ENCODE peak calls at places on chromosomes 7 and 10, in nine cellular contexts. One of them, this sample, is unnamed.

GRCh38 chr7:2204446-2204845 is 28.3 kb downstream of the MAD1L1 start:
- DNase-seq in heart left ventricle: no peak
- DNase-seq in CD8-positive, alpha-beta memory T cell: no peak
- DNase-seq in left ventricle myocardium inferior: no peak
- DNase-seq in SJSA1: no peak
- DNase-seq in kidney epithelial cell: no peak
- DNase-seq in mesendoderm: no peak
- DNase-seq in H7: no peak
- DNase-seq in upper lobe of right lung: peak; percentile 38
- DNase-seq in this sample: no peak

GRCh38 chr10:91022924-91023707 is 102.2 kb upstream of the ANKRD1 start:
- DNase-seq in heart left ventricle: no peak
- DNase-seq in CD8-positive, alpha-beta memory T cell: no peak
- DNase-seq in left ventricle myocardium inferior: no peak
- DNase-seq in SJSA1: no peak
- DNase-seq in kidney epithelial cell: no peak
- DNase-seq in mesendoderm: no peak
- DNase-seq in H7: no peak
- DNase-seq in upper lobe of right lung: no peak
- DNase-seq in this sample: peak; percentile 49

GRCh38 chr10:132466520-132467463 is 69.8 kb downstream of the PWWP2B start:
- DNase-seq in heart left ventricle: no peak
- DNase-seq in CD8-positive, alpha-beta memory T cell: no peak
- DNase-seq in left ventricle myocardium inferior: peak; percentile 20
- DNase-seq in SJSA1: no peak
- DNase-seq in kidney epithelial cell: no peak
- DNase-seq in mesendoderm: no peak
- DNase-seq in H7: no peak
- DNase-seq in upper lobe of right lung: no peak
- DNase-seq in this sample: peak; percentile 61

GRCh38 chr7:73342645-73343044 is 14.7 kb downstream of the FKBP6 start:
- DNase-seq in heart left ventricle: no peak
- DNase-seq in CD8-positive, alpha-beta memory T cell: no peak
- DNase-seq in left ventricle myocardium inferior: no peak
- DNase-seq in SJSA1: peak; percentile 36
- DNase-seq in kidney epithelial cell: no peak
- DNase-seq in mesendoderm: peak; percentile 93
- DNase-seq in H7: peak; percentile 81
- DNase-seq in upper lobe of right lung: no peak
- DNase-seq in this sample: peak; percentile 55

GRCh38 chr7:2104716-2105115 is 128.0 kb downstream of the MAD1L1 start:
- DNase-seq in heart left ventricle: no peak
- DNase-seq in CD8-positive, alpha-beta memory T cell: no peak
- DNase-seq in left ventricle myocardium inferior: no peak
- DNase-seq in SJSA1: no peak
- DNase-seq in kidney epithelial cell: no peak
- DNase-seq in mesendoderm: no peak
- DNase-seq in H7: no peak
- DNase-seq in upper lobe of right lung: no peak
- DNase-seq in this sample: no peak

GRCh38 chr10:88270061-88270808 is 312.9 kb downstream of the RNLS start:
- DNase-seq in heart left ventricle: no peak
- DNase-seq in CD8-positive, alpha-beta memory T cell: no peak
- DNase-seq in left ventricle myocardium inferior: no peak
- DNase-seq in SJSA1: no peak
- DNase-seq in kidney epithelial cell: no peak
- DNase-seq in mesendoderm: no peak
- DNase-seq in H7: no peak
- DNase-seq in upper lobe of right lung: no peak
- DNase-seq in this sample: no peak

GRCh38 chr10:61000769-61001730 is 57.1 kb upstream of the RHOBTB1 start:
- DNase-seq in heart left ventricle: no peak
- DNase-seq in CD8-positive, alpha-beta memory T cell: no peak
- DNase-seq in left ventricle myocardium inferior: no peak
- DNase-seq in SJSA1: no peak
- DNase-seq in kidney epithelial cell: no peak
- DNase-seq in mesendoderm: peak; percentile 70
- DNase-seq in H7: peak; percentile 92
- DNase-seq in upper lobe of right lung: peak; percentile 65
- DNase-seq in this sample: peak; percentile 50

GRCh38 chr7:102306916-102307677 is 20.4 kb downstream of the SH2B2 start:
- DNase-seq in heart left ventricle: peak; percentile 50
- DNase-seq in CD8-positive, alpha-beta memory T cell: peak; percentile 36
- DNase-seq in left ventricle myocardium inferior: peak; percentile 51
- DNase-seq in SJSA1: peak; percentile 100
- DNase-seq in kidney epithelial cell: peak; percentile 69
- DNase-seq in mesendoderm: peak; percentile 61
- DNase-seq in H7: peak; percentile 85
- DNase-seq in upper lobe of right lung: peak; percentile 83
- DNase-seq in this sample: peak; percentile 81

GRCh38 chr10:124388476-124388822 is 30.3 kb downstream of the OAT start:
- DNase-seq in heart left ventricle: no peak
- DNase-seq in CD8-positive, alpha-beta memory T cell: no peak
- DNase-seq in left ventricle myocardium inferior: no peak
- DNase-seq in SJSA1: no peak
- DNase-seq in kidney epithelial cell: no peak
- DNase-seq in mesendoderm: no peak
- DNase-seq in H7: no peak
- DNase-seq in upper lobe of right lung: no peak
- DNase-seq in this sample: no peak

GRCh38 chr7:90857595-90857994 is 261.5 kb downstream of the CDK14 start:
- DNase-seq in heart left ventricle: no peak
- DNase-seq in CD8-positive, alpha-beta memory T cell: no peak
- DNase-seq in left ventricle myocardium inferior: no peak
- DNase-seq in SJSA1: no peak
- DNase-seq in kidney epithelial cell: no peak
- DNase-seq in mesendoderm: peak; percentile 86
- DNase-seq in H7: no peak
- DNase-seq in upper lobe of right lung: no peak
- DNase-seq in this sample: peak; percentile 56

GRCh38 chr10:122796796-122797195 is 48.9 kb downstream of the CUZD1 start:
- DNase-seq in heart left ventricle: no peak
- DNase-seq in CD8-positive, alpha-beta memory T cell: no peak
- DNase-seq in left ventricle myocardium inferior: no peak
- DNase-seq in SJSA1: no peak
- DNase-seq in kidney epithelial cell: no peak
- DNase-seq in mesendoderm: peak; percentile 67
- DNase-seq in H7: peak; percentile 63
- DNase-seq in upper lobe of right lung: no peak
- DNase-seq in this sample: no peak

GRCh38 chr7:142478479-142479220 is 220.8 kb upstream of the PRSS58 start:
- DNase-seq in heart left ventricle: no peak
- DNase-seq in CD8-positive, alpha-beta memory T cell: no peak
- DNase-seq in left ventricle myocardium inferior: no peak
- DNase-seq in SJSA1: peak; percentile 22
- DNase-seq in kidney epithelial cell: no peak
- DNase-seq in mesendoderm: peak; percentile 70
- DNase-seq in H7: peak; percentile 47
- DNase-seq in upper lobe of right lung: no peak
- DNase-seq in this sample: no peak

GRCh38 chr7:70694357-70694908 is 437.5 kb upstream of the GALNT17 start:
- DNase-seq in heart left ventricle: peak; percentile 49
- DNase-seq in CD8-positive, alpha-beta memory T cell: peak; percentile 37
- DNase-seq in left ventricle myocardium inferior: peak; percentile 42
- DNase-seq in SJSA1: no peak
- DNase-seq in kidney epithelial cell: no peak
- DNase-seq in mesendoderm: peak; percentile 67
- DNase-seq in H7: peak; percentile 82
- DNase-seq in upper lobe of right lung: peak; percentile 74
- DNase-seq in this sample: peak; percentile 28

GRCh38 chr7:18402488-18403183 is 92.9 kb upstream of the HDAC9 start:
- DNase-seq in heart left ventricle: no peak
- DNase-seq in CD8-positive, alpha-beta memory T cell: no peak
- DNase-seq in left ventricle myocardium inferior: no peak
- DNase-seq in SJSA1: peak; percentile 79
- DNase-seq in kidney epithelial cell: no peak
- DNase-seq in mesendoderm: no peak
- DNase-seq in H7: no peak
- DNase-seq in upper lobe of right lung: no peak
- DNase-seq in this sample: no peak

DNA sequence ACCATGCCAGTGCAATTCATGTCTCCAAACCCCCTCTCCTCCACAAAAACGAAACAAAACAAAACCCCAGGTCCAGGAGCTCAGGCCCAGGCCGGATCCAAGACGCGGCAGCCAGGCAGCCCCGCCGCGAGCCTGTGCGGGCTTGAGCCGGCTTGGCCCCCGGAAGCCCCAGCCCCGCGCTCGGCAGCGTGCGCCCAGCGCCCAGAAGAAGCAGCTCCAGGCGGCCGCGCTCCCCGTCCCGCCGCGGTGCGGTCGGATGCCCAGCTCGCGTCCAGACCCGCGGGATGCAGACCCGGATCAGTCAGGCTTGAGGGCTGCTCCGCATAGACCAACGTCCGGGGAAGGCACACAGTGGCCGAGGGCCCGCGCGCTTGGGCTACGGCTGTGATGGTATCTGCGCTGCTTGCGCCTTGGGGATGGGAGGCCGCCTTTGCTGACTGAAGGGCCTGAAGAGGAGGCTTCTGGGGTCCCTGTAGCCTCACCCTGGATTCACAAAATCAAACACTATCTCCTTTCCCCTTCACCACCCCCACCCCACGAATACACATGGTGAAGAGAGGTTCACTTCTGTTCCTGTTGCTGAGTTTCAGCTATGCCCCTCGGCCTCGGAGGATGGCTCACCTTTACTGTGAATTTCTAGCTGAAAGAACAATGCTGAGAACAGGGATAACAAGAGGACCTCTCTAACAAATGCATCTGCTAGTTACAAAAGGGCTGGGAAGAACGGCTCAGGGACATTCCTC is 79.9 kb upstream of the EN2 start:
- DNase-seq in heart left ventricle: no peak
- DNase-seq in CD8-positive, alpha-beta memory T cell: no peak
- DNase-seq in left ventricle myocardium inferior: no peak
- DNase-seq in SJSA1: no peak
- DNase-seq in kidney epithelial cell: no peak
- DNase-seq in mesendoderm: peak; percentile 40
- DNase-seq in H7: peak; percentile 84
- DNase-seq in upper lobe of right lung: no peak
- DNase-seq in this sample: no peak
- H3K4me3 ChIP-seq in heart left ventricle: no peak overlapping the region
- H3K4me3 ChIP-seq in CD8-positive, alpha-beta memory T cell: no peak overlapping the region
- H3K4me3 ChIP-seq in left ventricle myocardium inferior: peak overlapping the region; percentile 25
- H3K4me3 ChIP-seq in SJSA1: no peak overlapping the region
- H3K4me3 ChIP-seq in kidney epithelial cell: no peak overlapping the region
- H3K4me3 ChIP-seq in mesendoderm: no peak overlapping the region
- H3K4me3 ChIP-seq in H7: no peak overlapping the region
- H3K4me3 ChIP-seq in upper lobe of right lung: peak overlapping the region; percentile 15
- H3K4me3 ChIP-seq in this sample: peak overlapping the region; percentile 9

DNA sequence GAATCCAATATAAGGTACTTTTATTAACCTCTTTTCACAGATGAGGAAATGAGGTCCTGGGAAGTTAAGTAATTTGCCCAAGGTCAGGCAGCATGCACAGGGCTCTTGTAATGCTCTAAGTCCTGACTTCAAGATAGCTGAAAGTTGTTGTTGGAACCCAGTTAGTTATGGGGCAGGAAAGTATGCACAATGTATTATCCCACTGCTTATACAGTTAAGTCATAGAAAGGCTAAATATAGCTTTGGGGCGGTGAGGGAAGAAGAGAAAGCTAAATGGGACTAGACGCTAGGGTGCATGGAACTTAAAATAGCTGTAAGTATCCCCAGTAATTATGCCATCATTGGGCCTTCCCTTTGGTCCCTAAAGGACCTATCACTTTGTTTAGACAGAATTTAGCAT is 9.2 kb downstream of the GLCCI1 start:
- DNase-seq in heart left ventricle: no peak
- DNase-seq in CD8-positive, alpha-beta memory T cell: no peak
- DNase-seq in left ventricle myocardium inferior: no peak
- DNase-seq in SJSA1: no peak
- DNase-seq in kidney epithelial cell: no peak
- DNase-seq in mesendoderm: no peak
- DNase-seq in H7: no peak
- DNase-seq in upper lobe of right lung: no peak
- DNase-seq in this sample: no peak
- H3K4me3 ChIP-seq in heart left ventricle: no peak overlapping the region
- H3K4me3 ChIP-seq in CD8-positive, alpha-beta memory T cell: no peak overlapping the region
- H3K4me3 ChIP-seq in left ventricle myocardium inferior: no peak overlapping the region
- H3K4me3 ChIP-seq in SJSA1: no peak overlapping the region
- H3K4me3 ChIP-seq in kidney epithelial cell: no peak overlapping the region
- H3K4me3 ChIP-seq in mesendoderm: no peak overlapping the region
- H3K4me3 ChIP-seq in H7: no peak overlapping the region
- H3K4me3 ChIP-seq in upper lobe of right lung: no peak overlapping the region
- H3K4me3 ChIP-seq in this sample: no peak overlapping the region

DNA sequence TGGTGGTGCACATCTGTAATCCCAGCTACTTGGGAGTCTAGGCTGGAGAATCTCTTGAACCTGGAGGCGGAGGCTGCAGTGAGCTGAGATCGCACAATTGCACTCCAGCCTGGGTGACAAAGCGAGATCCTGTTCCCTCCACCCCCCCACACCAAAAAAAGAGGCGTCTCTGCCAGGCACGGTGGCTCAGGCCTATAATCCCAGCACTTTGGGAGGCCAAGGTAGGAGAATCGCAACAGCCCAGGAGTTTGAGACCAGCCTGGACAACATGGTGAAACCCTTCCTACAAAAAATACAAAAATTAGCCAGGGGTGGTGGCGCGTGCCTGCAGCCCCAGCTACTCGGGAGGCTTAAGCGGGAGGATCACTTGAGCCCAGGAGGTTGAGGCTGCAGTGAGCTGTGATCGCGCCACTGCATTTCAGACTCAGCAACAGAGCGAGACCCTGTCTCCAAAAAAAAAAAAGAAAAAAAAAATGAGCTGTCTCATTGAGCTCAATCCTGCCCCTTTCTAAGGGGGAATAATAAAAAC is 1.8 kb downstream of the ACTR1A start:
- DNase-seq in heart left ventricle: no peak
- DNase-seq in CD8-positive, alpha-beta memory T cell: no peak
- DNase-seq in left ventricle myocardium inferior: no peak
- DNase-seq in SJSA1: no peak
- DNase-seq in kidney epithelial cell: no peak
- DNase-seq in mesendoderm: no peak
- DNase-seq in H7: no peak
- DNase-seq in upper lobe of right lung: peak; percentile 31
- DNase-seq in this sample: no peak
- H3K4me3 ChIP-seq in heart left ventricle: no peak overlapping the region
- H3K4me3 ChIP-seq in CD8-positive, alpha-beta memory T cell: no peak overlapping the region
- H3K4me3 ChIP-seq in left ventricle myocardium inferior: peak overlapping the region; percentile 93
- H3K4me3 ChIP-seq in SJSA1: no peak overlapping the region
- H3K4me3 ChIP-seq in kidney epithelial cell: no peak overlapping the region
- H3K4me3 ChIP-seq in mesendoderm: no peak overlapping the region
- H3K4me3 ChIP-seq in H7: no peak overlapping the region
- H3K4me3 ChIP-seq in upper lobe of right lung: no peak overlapping the region
- H3K4me3 ChIP-seq in this sample: no peak overlapping the region

DNA sequence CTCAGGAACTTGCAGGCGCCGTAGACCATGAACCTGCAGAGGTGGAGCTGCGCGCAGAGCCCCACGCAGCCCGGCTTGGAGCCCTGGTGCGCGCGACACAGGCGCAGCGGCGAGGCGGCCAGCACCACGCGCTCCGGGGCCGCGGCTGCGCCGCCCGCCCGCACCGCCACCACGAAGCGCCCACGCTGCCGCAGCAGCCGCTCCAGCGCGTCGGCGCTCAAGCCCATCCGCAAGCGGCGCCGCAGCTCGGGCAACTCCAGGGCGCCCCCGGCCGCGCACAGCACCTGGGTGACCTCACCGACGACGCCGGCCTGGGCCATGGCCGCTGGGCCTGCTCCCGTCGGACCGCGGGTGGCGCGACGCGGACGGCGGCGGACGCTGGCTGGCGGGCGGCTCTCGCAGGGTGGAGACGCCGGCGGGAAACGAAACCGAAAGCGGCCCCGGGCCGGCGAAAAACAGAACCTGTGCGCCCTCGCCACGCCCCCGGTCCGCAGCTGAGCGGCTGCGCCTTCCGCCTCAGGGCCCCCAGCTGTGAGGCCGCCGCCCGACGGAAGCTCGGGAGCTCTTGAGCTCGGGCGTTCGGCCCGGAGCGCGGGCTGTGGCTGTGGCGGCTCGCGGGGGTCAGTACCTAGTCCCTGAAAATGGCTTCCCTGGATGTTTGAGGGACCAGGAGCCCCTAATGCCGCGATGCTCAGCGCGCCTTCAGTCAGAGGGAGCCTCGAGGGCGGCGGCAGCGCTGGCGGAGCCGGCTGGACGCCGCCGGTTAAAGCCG is at the start of gene PARP12:
- DNase-seq in heart left ventricle: peak; percentile 94
- DNase-seq in CD8-positive, alpha-beta memory T cell: peak; percentile 83
- DNase-seq in left ventricle myocardium inferior: peak; percentile 94
- DNase-seq in SJSA1: peak; percentile 87
- DNase-seq in kidney epithelial cell: peak; percentile 39
- DNase-seq in mesendoderm: peak; percentile 74
- DNase-seq in H7: peak; percentile 90
- DNase-seq in upper lobe of right lung: peak; percentile 98
- DNase-seq in this sample: peak; percentile 96
- H3K4me3 ChIP-seq in heart left ventricle: peak within 1 kb of the TSS; percentile 76
- H3K4me3 ChIP-seq in CD8-positive, alpha-beta memory T cell: peak within 1 kb of the TSS; percentile 85
- H3K4me3 ChIP-seq in left ventricle myocardium inferior: peak within 1 kb of the TSS; percentile 85
- H3K4me3 ChIP-seq in SJSA1: peak within 1 kb of the TSS; percentile 93
- H3K4me3 ChIP-seq in kidney epithelial cell: peak within 1 kb of the TSS; percentile 68
- H3K4me3 ChIP-seq in mesendoderm: peak within 1 kb of the TSS; percentile 32
- H3K4me3 ChIP-seq in H7: peak within 1 kb of the TSS; percentile 55
- H3K4me3 ChIP-seq in upper lobe of right lung: peak within 1 kb of the TSS; percentile 82
- H3K4me3 ChIP-seq in this sample: peak within 1 kb of the TSS; percentile 77